ENCODE peak calls at places on chromosomes 13 and 19, in six cellular contexts. G is activated T-cell treated with anti-CD3 and anti-CD28 coated beads for 4 hours; O is activated effector memory CD4-positive, alpha-beta T cell treated with anti-CD3 and anti-CD28 coated beads, Interleukin-2, amount 50 U/mL, for 16 hours; D is naive thymus-derived CD4-positive, alpha-beta T cell; E is stimulated activated CD8-positive, alpha-beta memory T cell treated with anti-CD3 and anti-CD28 coated beads, Interleukin-15, amount 100 ng/mL, for 24 hours; Z is progenitor cell of endocrine pancreas. F is an unnamed sample.

GRCh38 chr13:76764429-76764828 is 121.8 kb downstream of the KCTD12 start:
- DNase-seq in G (no peak), O (no peak), D (no peak), E (no peak), Z (no peak), F (no peak)

GRCh38 chr13:22092791-22093545 is 422.1 kb downstream of the FGF9 start:
- DNase-seq in G (no peak), O (no peak), D (no peak), E (no peak), Z (no peak), F (no peak)

GRCh38 chr13:32783067-32783466 is 196.8 kb downstream of the PDS5B start:
- DNase-seq in G (no peak), O (no peak), D (no peak), E (no peak), Z (no peak), F (no peak)

GRCh38 chr13:28501547-28501946 is 6.6 kb upstream of the FLT1 start:
- DNase-seq in G (no peak), O (no peak), D (no peak), E (no peak), Z (no peak), F (no peak)

GRCh38 chr19:13098291-13099072 is 4.2 kb downstream of the LYL1 start:
- DNase-seq in G (no peak), O (peak), D (no peak), E (no peak), Z (no peak), F (no peak)

GRCh38 chr13:109251958-109252357 is 534.4 kb downstream of the IRS2 start:
- DNase-seq in G (no peak), O (no peak), D (no peak), E (no peak), Z (no peak), F (no peak)

GRCh38 chr13:99981115-99982020 is at the start of gene ZIC2:
- DNase-seq in G (no peak), O (peak), D (peak), E (no peak), Z (no peak), F (no peak)

GRCh38 chr13:76991432-76991795 is 467 bp upstream of the CLN5 start:
- DNase-seq in G (peak), O (peak), D (no peak), E (peak), Z (no peak), F (no peak)

GRCh38 chr13:21018220-21018619 is 43.2 kb downstream of the LATS2 start:
- DNase-seq in G (no peak), O (no peak), D (no peak), E (no peak), Z (no peak), F (no peak)

GRCh38 chr13:40346592-40346991 is 319.8 kb downstream of the FOXO1 start:
- DNase-seq in G (no peak), O (no peak), D (no peak), E (no peak), Z (no peak), F (no peak)

GRCh38 chr19:39351537-39352037 is 9.4 kb downstream of the SAMD4B start:
- DNase-seq in G (no peak), O (no peak), D (no peak), E (no peak), Z (no peak), F (no peak)

GRCh38 chr19:33392341-33393285 is 19.1 kb downstream of the CEBPG start:
- DNase-seq in G (no peak), O (peak), D (no peak), E (no peak), Z (no peak), F (no peak)

GRCh38 chr13:110799246-110800236 is 86.0 kb downstream of the ING1 start:
- DNase-seq in G (no peak), O (no peak), D (no peak), E (no peak), Z (no peak), F (no peak)

GRCh38 chr13:43572601-43573360 is 214.0 kb downstream of the ENOX1 start:
- DNase-seq in G (no peak), O (no peak), D (no peak), E (no peak), Z (no peak), F (no peak)

GRCh38 chr19:45883586-45883880 is 2.4 kb downstream of the IRF2BP1 start:
- DNase-seq in G (no peak), O (no peak), D (no peak), E (no peak), Z (no peak), F (no peak)

GRCh38 chr19:55467236-55468053 is 2.9 kb upstream of the C19orf85 start:
- DNase-seq in G (peak), O (peak), D (peak), E (peak), Z (peak), F (peak)

GRCh38 chr13:24693862-24694471 is 13.8 kb downstream of the ATP12A start:
- DNase-seq in G (no peak), O (no peak), D (no peak), E (no peak), Z (peak), F (peak)

GRCh38 chr13:30776661-30777060 is 41.3 kb downstream of the ALOX5AP start:
- DNase-seq in G (no peak), O (no peak), D (no peak), E (no peak), Z (no peak), F (no peak)

GRCh38 chr19:3785938-3786824 is at the start of gene MATK:
- DNase-seq in G (no peak), O (no peak), D (no peak), E (no peak), Z (no peak), F (no peak)

GRCh38 chr13:21435710-21436151 is 23.4 kb downstream of the ZDHHC20 start:
- DNase-seq in G (peak), O (peak), D (no peak), E (no peak), Z (no peak), F (no peak)

GRCh38 chr19:17952041-17952976 is 14.6 kb upstream of the KCNN1 start:
- DNase-seq in G (no peak), O (peak), D (no peak), E (no peak), Z (no peak), F (peak)

GRCh38 chr19:31356587-31357314 is 7.5 kb upstream of the TSHZ3 start:
- DNase-seq in G (peak), O (peak), D (peak), E (peak), Z (no peak), F (no peak)

GRCh38 chr19:38838208-38838985 is 6.8 kb upstream of the ECH1 start:
- DNase-seq in G (peak), O (peak), D (no peak), E (no peak), Z (no peak), F (no peak)

F was measured in 8988T.